ENCODE peak calls at places on chromosomes 5 and 9, in seven cellular contexts. One of them, this sample, is unnamed.

GRCh38 chr5:547086-547924 is 23.1 kb upstream of the SLC9A3 start:
- DNase-seq in CD8-positive, alpha-beta T cell: no peak
- DNase-seq in choroid plexus epithelial cell: no peak
- DNase-seq in transverse colon: peak
- DNase-seq in type B pancreatic cell: no peak
- DNase-seq in esophagus squamous epithelium: no peak
- DNase-seq in foreskin fibroblast: no peak
- DNase-seq in this sample: peak

GRCh38 chr5:123422433-123423277 is 548 bp downstream of the CEP120 start:
- DNase-seq in CD8-positive, alpha-beta T cell: peak
- DNase-seq in choroid plexus epithelial cell: peak
- DNase-seq in transverse colon: no peak
- DNase-seq in type B pancreatic cell: no peak
- DNase-seq in esophagus squamous epithelium: no peak
- DNase-seq in foreskin fibroblast: peak
- DNase-seq in this sample: no peak

GRCh38 chr5:170070556-170071412 is 34.9 kb upstream of the FOXI1 start:
- DNase-seq in CD8-positive, alpha-beta T cell: peak
- DNase-seq in choroid plexus epithelial cell: peak
- DNase-seq in transverse colon: no peak
- DNase-seq in type B pancreatic cell: no peak
- DNase-seq in esophagus squamous epithelium: no peak
- DNase-seq in foreskin fibroblast: peak
- DNase-seq in this sample: no peak

GRCh38 chr5:643351-643801 is 31.2 kb downstream of the CEP72 start:
- DNase-seq in CD8-positive, alpha-beta T cell: no peak
- DNase-seq in choroid plexus epithelial cell: no peak
- DNase-seq in transverse colon: no peak
- DNase-seq in type B pancreatic cell: no peak
- DNase-seq in esophagus squamous epithelium: no peak
- DNase-seq in foreskin fibroblast: no peak
- DNase-seq in this sample: no peak

GRCh38 chr5:67493676-67494075 is 297.1 kb upstream of the CD180 start:
- DNase-seq in CD8-positive, alpha-beta T cell: no peak
- DNase-seq in choroid plexus epithelial cell: peak
- DNase-seq in transverse colon: peak
- DNase-seq in type B pancreatic cell: no peak
- DNase-seq in esophagus squamous epithelium: no peak
- DNase-seq in foreskin fibroblast: peak
- DNase-seq in this sample: no peak

GRCh38 chr5:171340491-171340890 is 31.4 kb downstream of the TLX3 start:
- DNase-seq in CD8-positive, alpha-beta T cell: no peak
- DNase-seq in choroid plexus epithelial cell: no peak
- DNase-seq in transverse colon: no peak
- DNase-seq in type B pancreatic cell: no peak
- DNase-seq in esophagus squamous epithelium: no peak
- DNase-seq in foreskin fibroblast: no peak
- DNase-seq in this sample: no peak

GRCh38 chr9:20518735-20519134 is 103.6 kb downstream of the MLLT3 start:
- DNase-seq in CD8-positive, alpha-beta T cell: no peak
- DNase-seq in choroid plexus epithelial cell: no peak
- DNase-seq in transverse colon: no peak
- DNase-seq in type B pancreatic cell: no peak
- DNase-seq in esophagus squamous epithelium: no peak
- DNase-seq in foreskin fibroblast: no peak
- DNase-seq in this sample: no peak

GRCh38 chr9:134619456-134619982 is 22.1 kb upstream of the COL5A1 start:
- DNase-seq in CD8-positive, alpha-beta T cell: no peak
- DNase-seq in choroid plexus epithelial cell: no peak
- DNase-seq in transverse colon: no peak
- DNase-seq in type B pancreatic cell: peak
- DNase-seq in esophagus squamous epithelium: no peak
- DNase-seq in foreskin fibroblast: no peak
- DNase-seq in this sample: peak

GRCh38 chr9:131554088-131554864 is 9.0 kb downstream of the PRRT1B start:
- DNase-seq in CD8-positive, alpha-beta T cell: no peak
- DNase-seq in choroid plexus epithelial cell: no peak
- DNase-seq in transverse colon: no peak
- DNase-seq in type B pancreatic cell: no peak
- DNase-seq in esophagus squamous epithelium: no peak
- DNase-seq in foreskin fibroblast: no peak
- DNase-seq in this sample: no peak

GRCh38 chr5:1447772-1448361 is 2.6 kb upstream of the SLC6A3 start:
- DNase-seq in CD8-positive, alpha-beta T cell: peak
- DNase-seq in choroid plexus epithelial cell: no peak
- DNase-seq in transverse colon: no peak
- DNase-seq in type B pancreatic cell: peak
- DNase-seq in esophagus squamous epithelium: no peak
- DNase-seq in foreskin fibroblast: no peak
- DNase-seq in this sample: no peak

GRCh38 chr5:138955672-138956295 is 80.6 kb upstream of the LRRTM2 start:
- DNase-seq in CD8-positive, alpha-beta T cell: no peak
- DNase-seq in choroid plexus epithelial cell: no peak
- DNase-seq in transverse colon: no peak
- DNase-seq in type B pancreatic cell: no peak
- DNase-seq in esophagus squamous epithelium: no peak
- DNase-seq in foreskin fibroblast: no peak
- DNase-seq in this sample: no peak

GRCh38 chr5:138502521-138502920 is 37.2 kb downstream of the EGR1 start:
- DNase-seq in CD8-positive, alpha-beta T cell: no peak
- DNase-seq in choroid plexus epithelial cell: no peak
- DNase-seq in transverse colon: no peak
- DNase-seq in type B pancreatic cell: no peak
- DNase-seq in esophagus squamous epithelium: no peak
- DNase-seq in foreskin fibroblast: no peak
- DNase-seq in this sample: no peak

GRCh38 chr9:6557883-6558282 is 87.6 kb downstream of the GLDC start:
- DNase-seq in CD8-positive, alpha-beta T cell: no peak
- DNase-seq in choroid plexus epithelial cell: no peak
- DNase-seq in transverse colon: no peak
- DNase-seq in type B pancreatic cell: no peak
- DNase-seq in esophagus squamous epithelium: no peak
- DNase-seq in foreskin fibroblast: no peak
- DNase-seq in this sample: no peak

GRCh38 chr5:88675758-88676636 is 207.0 kb downstream of the MEF2C start:
- DNase-seq in CD8-positive, alpha-beta T cell: no peak
- DNase-seq in choroid plexus epithelial cell: no peak
- DNase-seq in transverse colon: peak
- DNase-seq in type B pancreatic cell: no peak
- DNase-seq in esophagus squamous epithelium: no peak
- DNase-seq in foreskin fibroblast: peak
- DNase-seq in this sample: no peak

GRCh38 chr9:129145841-129146292 is 32.2 kb downstream of the IER5L start:
- DNase-seq in CD8-positive, alpha-beta T cell: no peak
- DNase-seq in choroid plexus epithelial cell: peak
- DNase-seq in transverse colon: no peak
- DNase-seq in type B pancreatic cell: no peak
- DNase-seq in esophagus squamous epithelium: no peak
- DNase-seq in foreskin fibroblast: peak
- DNase-seq in this sample: no peak

GRCh38 chr5:961711-962240 is 46.8 kb upstream of the NKD2 start:
- DNase-seq in CD8-positive, alpha-beta T cell: no peak
- DNase-seq in choroid plexus epithelial cell: no peak
- DNase-seq in transverse colon: no peak
- DNase-seq in type B pancreatic cell: no peak
- DNase-seq in esophagus squamous epithelium: no peak
- DNase-seq in foreskin fibroblast: no peak
- DNase-seq in this sample: no peak

GRCh38 chr5:144196612-144197011 is 25.9 kb downstream of the KCTD16 start:
- DNase-seq in CD8-positive, alpha-beta T cell: no peak
- DNase-seq in choroid plexus epithelial cell: no peak
- DNase-seq in transverse colon: no peak
- DNase-seq in type B pancreatic cell: no peak
- DNase-seq in esophagus squamous epithelium: no peak
- DNase-seq in foreskin fibroblast: no peak
- DNase-seq in this sample: no peak
- TF ChIP-seq CTCF in CD8-positive, alpha-beta T cell: no peak
- TF ChIP-seq CTCF in choroid plexus epithelial cell: no peak
- TF ChIP-seq CTCF in transverse colon: no peak
- TF ChIP-seq CTCF in type B pancreatic cell: peak
- TF ChIP-seq CTCF in esophagus squamous epithelium: no peak
- TF ChIP-seq CTCF in foreskin fibroblast: no peak
- TF ChIP-seq CTCF in this sample: no peak

GRCh38 chr9:120387257-120387999 is 192.5 kb downstream of the CDK5RAP2 start:
- DNase-seq in CD8-positive, alpha-beta T cell: no peak
- DNase-seq in choroid plexus epithelial cell: no peak
- DNase-seq in transverse colon: no peak
- DNase-seq in type B pancreatic cell: no peak
- DNase-seq in esophagus squamous epithelium: no peak
- DNase-seq in foreskin fibroblast: no peak
- DNase-seq in this sample: no peak
- TF ChIP-seq CTCF in CD8-positive, alpha-beta T cell: no peak
- TF ChIP-seq CTCF in choroid plexus epithelial cell: peak
- TF ChIP-seq CTCF in transverse colon: no peak
- TF ChIP-seq CTCF in type B pancreatic cell: no peak
- TF ChIP-seq CTCF in esophagus squamous epithelium: no peak
- TF ChIP-seq CTCF in foreskin fibroblast: no peak
- TF ChIP-seq CTCF in this sample: no peak

GRCh38 chr5:180484813-180485212 is 9.4 kb upstream of the CNOT6 start:
- DNase-seq in CD8-positive, alpha-beta T cell: no peak
- DNase-seq in choroid plexus epithelial cell: no peak
- DNase-seq in transverse colon: no peak
- DNase-seq in type B pancreatic cell: no peak
- DNase-seq in esophagus squamous epithelium: no peak
- DNase-seq in foreskin fibroblast: no peak
- DNase-seq in this sample: no peak
- TF ChIP-seq CTCF in CD8-positive, alpha-beta T cell: no peak
- TF ChIP-seq CTCF in choroid plexus epithelial cell: no peak
- TF ChIP-seq CTCF in transverse colon: no peak
- TF ChIP-seq CTCF in type B pancreatic cell: no peak
- TF ChIP-seq CTCF in esophagus squamous epithelium: no peak
- TF ChIP-seq CTCF in foreskin fibroblast: no peak
- TF ChIP-seq CTCF in this sample: no peak

DNA sequence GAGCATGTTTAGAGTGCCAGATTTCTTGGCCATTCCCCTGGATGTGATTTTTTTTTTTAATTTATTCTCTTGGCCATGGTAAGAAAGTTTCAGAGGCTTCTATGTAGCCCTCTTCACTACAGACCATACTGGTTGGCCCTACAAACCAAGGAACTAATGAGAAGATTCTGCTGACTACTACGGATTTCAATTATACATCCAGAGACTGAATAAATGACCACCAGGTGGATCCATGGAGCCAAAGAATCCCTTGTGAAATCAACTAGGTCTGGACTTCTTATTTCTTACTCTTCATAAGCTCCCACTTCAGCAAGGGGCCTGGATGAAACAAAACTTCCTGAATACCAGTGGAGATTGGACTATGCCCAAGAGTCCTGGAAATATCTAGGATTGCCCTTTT is 27.6 kb downstream of the ZNF622 start:
- DNase-seq in CD8-positive, alpha-beta T cell: no peak
- DNase-seq in choroid plexus epithelial cell: peak
- DNase-seq in transverse colon: no peak
- DNase-seq in type B pancreatic cell: no peak
- DNase-seq in esophagus squamous epithelium: no peak
- DNase-seq in foreskin fibroblast: peak
- DNase-seq in this sample: no peak
- TF ChIP-seq CTCF in CD8-positive, alpha-beta T cell: no peak
- TF ChIP-seq CTCF in choroid plexus epithelial cell: peak
- TF ChIP-seq CTCF in transverse colon: no peak
- TF ChIP-seq CTCF in type B pancreatic cell: peak
- TF ChIP-seq CTCF in esophagus squamous epithelium: no peak
- TF ChIP-seq CTCF in foreskin fibroblast: no peak
- TF ChIP-seq CTCF in this sample: peak

DNA sequence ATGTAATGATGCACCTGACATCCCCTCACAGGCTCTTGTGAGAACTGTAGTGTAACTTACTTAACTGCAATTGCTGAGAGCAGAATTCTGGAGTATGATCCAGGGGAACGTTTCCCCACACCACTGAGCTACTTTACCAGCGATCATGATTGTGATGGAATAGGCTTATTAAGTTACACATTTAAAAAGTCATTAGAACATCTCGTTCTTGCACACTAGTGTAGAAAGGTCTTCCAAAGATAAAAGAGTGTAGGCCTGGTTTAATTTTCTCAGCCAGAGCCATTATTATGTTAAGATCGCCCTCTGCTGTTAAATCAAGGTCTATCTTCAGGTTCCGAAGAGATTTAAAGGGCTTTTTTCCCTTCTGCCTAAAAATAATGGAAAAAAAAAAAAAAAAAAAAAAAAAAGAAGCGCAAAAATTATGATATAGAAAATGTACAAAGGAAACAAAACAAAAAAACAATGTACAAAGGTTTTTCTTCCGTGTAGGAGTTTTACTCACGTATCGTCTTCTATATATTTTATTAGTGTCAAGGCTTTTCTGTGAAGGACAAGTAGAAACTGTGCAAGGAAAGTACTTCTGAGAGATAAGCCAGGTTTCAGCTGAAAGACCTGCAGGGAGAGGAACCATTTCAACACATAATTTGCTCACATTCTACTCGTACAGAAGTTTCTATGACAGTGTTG is 18.6 kb upstream of the MOB3B start:
- DNase-seq in CD8-positive, alpha-beta T cell: no peak
- DNase-seq in choroid plexus epithelial cell: peak
- DNase-seq in transverse colon: no peak
- DNase-seq in type B pancreatic cell: no peak
- DNase-seq in esophagus squamous epithelium: no peak
- DNase-seq in foreskin fibroblast: peak
- DNase-seq in this sample: no peak
- TF ChIP-seq CTCF in CD8-positive, alpha-beta T cell: peak
- TF ChIP-seq CTCF in choroid plexus epithelial cell: peak
- TF ChIP-seq CTCF in transverse colon: peak
- TF ChIP-seq CTCF in type B pancreatic cell: peak
- TF ChIP-seq CTCF in esophagus squamous epithelium: no peak
- TF ChIP-seq CTCF in foreskin fibroblast: peak
- TF ChIP-seq CTCF in this sample: peak

GRCh38 chr9:130417602-130418001 is 27.2 kb upstream of the ASS1 start:
- DNase-seq in CD8-positive, alpha-beta T cell: no peak
- DNase-seq in choroid plexus epithelial cell: peak
- DNase-seq in transverse colon: no peak
- DNase-seq in type B pancreatic cell: no peak
- DNase-seq in esophagus squamous epithelium: no peak
- DNase-seq in foreskin fibroblast: no peak
- DNase-seq in this sample: no peak
- TF ChIP-seq CTCF in CD8-positive, alpha-beta T cell: no peak
- TF ChIP-seq CTCF in choroid plexus epithelial cell: peak
- TF ChIP-seq CTCF in transverse colon: no peak
- TF ChIP-seq CTCF in type B pancreatic cell: no peak
- TF ChIP-seq CTCF in esophagus squamous epithelium: no peak
- TF ChIP-seq CTCF in foreskin fibroblast: no peak
- TF ChIP-seq CTCF in this sample: no peak

DNA sequence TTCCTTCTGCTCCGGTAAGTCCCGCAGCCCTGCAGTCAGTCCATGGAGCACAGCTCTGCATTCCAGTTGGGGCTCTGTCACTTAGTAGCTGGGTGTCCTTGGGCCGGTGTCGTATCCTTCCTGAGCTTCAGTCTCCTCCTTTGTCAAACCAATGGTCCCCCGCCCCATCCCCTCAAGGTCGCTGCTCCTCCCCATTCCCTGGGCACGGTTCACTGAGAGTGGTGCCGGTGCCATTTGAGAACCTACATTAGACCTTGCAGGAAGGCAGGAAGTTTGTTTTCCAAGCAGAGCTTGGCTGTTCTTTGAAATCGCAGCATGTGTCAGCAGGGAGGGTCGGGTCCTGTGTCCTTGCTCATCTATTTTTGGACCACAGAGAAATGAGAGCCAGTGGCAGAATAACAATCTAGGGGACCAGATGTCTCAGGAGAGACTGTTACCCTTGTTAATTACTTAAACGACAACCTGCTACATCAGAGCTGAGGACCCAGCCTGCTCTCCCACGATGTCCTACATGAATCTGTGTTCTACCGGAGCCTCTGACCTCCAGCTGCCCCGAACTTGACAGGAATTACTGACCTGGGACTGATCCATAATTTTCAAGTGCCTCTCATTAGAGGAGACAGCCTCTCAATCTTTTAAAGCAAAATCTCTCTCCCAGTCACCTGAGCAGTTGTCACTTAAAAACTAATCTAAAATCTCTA is 21.7 kb upstream of the BARHL1 start:
- DNase-seq in CD8-positive, alpha-beta T cell: no peak
- DNase-seq in choroid plexus epithelial cell: no peak
- DNase-seq in transverse colon: no peak
- DNase-seq in type B pancreatic cell: no peak
- DNase-seq in esophagus squamous epithelium: no peak
- DNase-seq in foreskin fibroblast: no peak
- DNase-seq in this sample: no peak
- TF ChIP-seq CTCF in CD8-positive, alpha-beta T cell: no peak
- TF ChIP-seq CTCF in choroid plexus epithelial cell: no peak
- TF ChIP-seq CTCF in transverse colon: no peak
- TF ChIP-seq CTCF in type B pancreatic cell: no peak
- TF ChIP-seq CTCF in esophagus squamous epithelium: no peak
- TF ChIP-seq CTCF in foreskin fibroblast: no peak
- TF ChIP-seq CTCF in this sample: no peak